ENCODE peak calls at places on chromosomes 7 and 10, in six cellular contexts. Y is IMR-90, F is mesenchymal stem cell, J is H1, X is H9, G is neuronal stem cell. P is an unnamed sample.

GRCh38 chr7:30206942-30207341 is 72.2 kb downstream of the MTURN start:
- DNase-seq in X (no peak), J (no peak), F (no peak), G (no peak), Y (no peak), P (no peak)

GRCh38 chr7:2814682-2815522 is 29.2 kb downstream of the GNA12 start:
- DNase-seq in X (peak), G (no peak), J (peak), F (peak), Y (no peak), P (peak)

GRCh38 chr7:124655990-124656389 is 109.6 kb downstream of the GPR37 start:
- DNase-seq in Y (no peak), X (no peak), F (no peak), J (no peak), G (no peak), P (no peak)

GRCh38 chr7:139860090-139860773 is 31.2 kb downstream of the TBXAS1 start:
- DNase-seq in F (no peak), J (no peak), X (no peak), G (no peak), Y (no peak), P (no peak)

GRCh38 chr10:63697956-63698814 is 177.0 kb downstream of the REEP3 start:
- DNase-seq in G (no peak), X (no peak), Y (no peak), J (no peak), F (no peak), P (no peak)

GRCh38 chr10:43067391-43068135 is 9.3 kb upstream of the RET start:
- DNase-seq in J (no peak), X (no peak), G (no peak), Y (no peak), F (no peak), P (no peak)

GRCh38 chr7:92848441-92848840 is 12.1 kb upstream of the CDK6 start:
- DNase-seq in X (no peak), Y (no peak), J (no peak), F (no peak), G (no peak), P (peak)

GRCh38 chr10:118332247-118332646 is 9.9 kb downstream of the FAM204A start:
- DNase-seq in Y (no peak), G (no peak), X (no peak), F (no peak), J (no peak), P (no peak)

GRCh38 chr7:134919240-134919641 is 67.1 kb upstream of the AGBL3 start:
- DNase-seq in Y (no peak), F (peak), X (no peak), G (no peak), J (no peak), P (peak)

GRCh38 chr7:113062499-113062898 is 24.1 kb downstream of the GPR85 start:
- DNase-seq in Y (no peak), G (no peak), X (no peak), F (no peak), J (no peak), P (no peak)
- H4K91ac ChIP-seq in Y (no peak), G (no peak), X (no peak), F (no peak), J (no peak), P (no peak)

DNA sequence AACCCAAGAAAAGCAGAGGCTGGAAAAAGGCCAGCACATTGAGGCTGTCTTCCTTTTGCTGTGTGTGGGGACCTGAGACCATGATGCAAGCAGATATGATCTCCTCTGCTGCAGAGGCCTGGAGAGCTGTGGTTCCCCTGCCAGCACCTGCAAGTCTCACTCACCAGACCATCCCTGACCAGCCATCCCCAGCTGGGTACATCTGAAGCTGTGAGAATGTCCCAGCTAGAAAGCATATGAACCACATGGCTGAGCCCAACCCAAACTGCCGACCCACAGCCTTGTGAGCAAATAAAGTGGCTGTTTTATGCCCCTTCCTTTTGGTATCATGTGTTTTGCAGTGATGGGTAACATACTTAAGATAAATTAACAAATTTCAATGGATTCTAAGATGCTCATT is 114.9 kb downstream of the DYNC2I1 start:
- DNase-seq in X (no peak), Y (no peak), J (no peak), G (no peak), F (no peak), P (no peak)
- H4K91ac ChIP-seq in X (no peak), Y (no peak), J (no peak), G (no peak), F (no peak), P (no peak)

DNA sequence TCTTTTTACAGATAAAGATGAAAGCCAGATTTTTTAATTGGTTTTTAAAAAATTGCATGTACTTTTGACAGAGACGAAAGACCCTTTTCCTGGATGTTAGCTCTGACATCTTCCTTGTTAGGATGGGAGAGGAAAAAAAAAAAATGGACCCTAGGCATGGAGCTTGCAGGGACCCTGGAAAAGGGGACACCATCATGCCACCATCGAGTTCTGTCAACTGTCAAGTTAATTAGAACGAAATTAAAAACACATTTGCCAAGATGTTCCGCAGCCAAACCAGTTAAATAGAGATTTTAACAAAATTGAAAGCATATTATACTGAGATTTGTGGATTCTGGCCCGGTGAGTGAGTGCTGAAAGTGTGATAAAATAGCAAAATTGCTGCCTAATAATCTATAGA is 202.6 kb downstream of the BUB3 start:
- DNase-seq in X (no peak), J (no peak), Y (no peak), F (no peak), G (no peak), P (no peak)
- H4K91ac ChIP-seq in X (no peak), J (no peak), Y (no peak), F (no peak), G (no peak), P (no peak)

GRCh38 chr10:71137701-71138100 is 74.7 kb upstream of the UNC5B start:
- DNase-seq in F (no peak), J (no peak), Y (no peak), X (peak), G (no peak), P (no peak)

GRCh38 chr10:71138126-71138860 is 74.1 kb upstream of the UNC5B start:
- DNase-seq in G (no peak), Y (no peak), X (peak), F (no peak), J (no peak), P (no peak)

GRCh38 chr10:71134732-71135211 is 77.6 kb upstream of the UNC5B start:
- DNase-seq in X (peak), Y (no peak), G (no peak), F (no peak), J (no peak), P (no peak)

GRCh38 chr10:71135276-71135675 is 77.1 kb upstream of the UNC5B start:
- DNase-seq in F (no peak), X (peak), G (no peak), J (no peak), Y (no peak), P (no peak)

GRCh38 chr10:71136036-71136690 is 76.2 kb upstream of the UNC5B start:
- DNase-seq in Y (no peak), F (no peak), X (peak), J (no peak), G (no peak), P (no peak)
- H4K91ac ChIP-seq in Y (no peak), F (no peak), X (no peak), J (peak), G (no peak), P (no peak)

GRCh38 chr7:141301544-141301943 is 227.7 kb downstream of the TMEM178B start:
- DNase-seq in J (no peak), G (no peak), F (no peak), X (no peak), Y (no peak), P (no peak)
- H4K91ac ChIP-seq in J (no peak), G (no peak), F (no peak), X (no peak), Y (no peak), P (no peak)

GRCh38 chr7:155282671-155283070 is 15.0 kb upstream of the INSIG1 start:
- DNase-seq in G (no peak), F (no peak), Y (no peak), J (no peak), X (no peak), P (peak)

GRCh38 chr7:155281411-155281969 is 16.2 kb upstream of the INSIG1 start:
- DNase-seq in X (no peak), Y (no peak), J (no peak), G (no peak), F (no peak), P (no peak)

GRCh38 chr7:155284496-155285274 is 13.0 kb upstream of the INSIG1 start:
- DNase-seq in F (no peak), J (no peak), G (no peak), Y (no peak), X (no peak), P (no peak)

GRCh38 chr7:155285423-155286220 is 12.1 kb upstream of the INSIG1 start:
- DNase-seq in J (no peak), F (no peak), Y (no peak), G (no peak), X (no peak), P (no peak)

DNA sequence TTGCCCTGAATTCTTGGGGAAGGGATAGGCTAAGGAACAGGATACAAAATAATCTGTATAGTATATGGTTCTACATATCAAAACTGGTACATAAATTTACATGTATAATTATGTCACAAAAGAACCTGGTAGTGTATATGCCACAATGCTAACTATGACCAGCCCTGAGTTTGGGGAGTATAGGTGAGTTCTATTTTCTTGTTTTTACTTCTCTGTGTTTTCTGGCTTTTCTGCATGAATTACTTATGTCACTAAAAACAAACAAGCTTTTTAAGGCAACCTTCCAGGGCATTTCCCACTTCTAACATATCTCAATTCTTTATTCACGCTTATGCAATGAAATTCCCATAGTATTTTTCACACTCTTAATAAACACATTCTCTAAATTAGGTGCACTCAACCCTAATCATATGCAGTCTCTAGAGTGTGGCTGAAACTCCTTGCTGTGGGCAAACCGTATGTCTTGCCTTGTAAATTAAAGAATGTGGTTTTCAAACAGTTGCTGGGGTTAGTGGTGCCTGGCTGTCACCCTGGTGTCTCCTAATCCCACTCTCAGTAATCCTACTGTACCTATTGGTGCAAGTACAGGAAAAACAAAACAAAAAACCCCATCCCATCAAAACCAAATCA is 14.0 kb upstream of the INSIG1 start:
- DNase-seq in X (no peak), F (no peak), Y (no peak), J (no peak), G (no peak), P (no peak)
- H4K91ac ChIP-seq in X (no peak), F (no peak), Y (no peak), J (no peak), G (no peak), P (no peak)

DNA sequence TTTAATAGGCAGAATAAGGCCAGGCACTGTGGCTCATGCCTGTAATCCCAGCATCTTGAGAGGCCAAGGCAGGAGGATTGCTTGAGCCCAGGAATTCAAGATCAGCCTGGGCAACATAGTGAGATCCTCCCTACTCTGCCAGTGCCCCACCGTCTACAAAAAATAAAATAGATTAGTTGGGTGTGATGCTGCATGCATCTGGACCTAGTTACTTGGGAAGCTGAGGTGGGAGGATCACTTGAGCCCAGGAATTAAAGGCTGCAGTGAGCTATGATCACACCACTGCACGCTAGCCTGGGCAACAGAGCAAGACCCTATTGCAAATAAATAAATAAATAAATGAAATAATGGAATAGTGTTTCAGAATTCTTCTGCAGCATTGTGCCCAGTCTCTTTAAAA is 16.2 kb downstream of the FAM200A start:
- DNase-seq in F (no peak), X (no peak), G (no peak), Y (no peak), J (no peak), P (no peak)
- H4K91ac ChIP-seq in F (no peak), X (no peak), G (no peak), Y (no peak), J (no peak), P (no peak)

DNA sequence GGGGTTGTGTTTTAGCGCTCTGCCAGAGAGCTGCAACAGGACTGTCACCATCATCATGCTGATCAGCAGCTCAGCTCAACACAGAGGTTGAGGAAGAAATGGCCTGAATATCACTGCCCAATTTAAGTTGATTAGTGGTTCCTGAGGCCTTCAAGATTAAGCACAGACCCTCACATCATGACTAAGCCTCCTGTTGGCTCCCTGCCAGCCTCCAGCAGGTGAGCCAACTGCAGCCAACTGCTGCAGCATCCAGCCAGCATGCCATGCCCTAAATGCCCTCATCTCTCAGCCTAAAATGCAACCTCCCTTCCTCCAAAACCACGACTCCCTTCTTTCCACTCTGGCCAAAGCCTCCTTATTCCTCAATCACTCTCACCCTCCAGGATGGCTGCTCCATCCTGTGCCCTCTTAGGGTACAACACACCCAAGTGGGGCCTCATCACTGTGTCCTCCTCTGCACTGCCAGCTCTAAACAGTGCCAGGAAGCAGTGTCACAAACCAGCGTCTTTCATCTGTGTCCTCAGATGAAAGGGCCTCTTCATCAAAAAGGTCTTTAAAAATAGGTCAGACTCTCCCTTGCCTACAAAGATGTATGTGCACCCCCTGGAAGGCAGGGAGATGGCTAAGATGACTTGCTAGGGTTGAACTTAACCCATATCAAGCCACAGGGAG is 259.3 kb downstream of the ZEB1 start:
- DNase-seq in Y (no peak), F (no peak), G (no peak), J (no peak), X (no peak), P (no peak)
- H4K91ac ChIP-seq in Y (no peak), F (no peak), G (no peak), J (no peak), X (no peak), P (no peak)

P was measured in trophoblast cell.